ENCODE peak calls at places on chromosome 3, in four cellular contexts. K is epithelial cell of esophagus, F is colonic mucosa, Z is fibroblast of lung. Q is an unnamed sample.

GRCh38 chr3:12966847-12967750 is 106.1 kb downstream of the IQSEC1 start:
- DNase-seq in F (peak), Z (peak), K (peak), Q (no peak)

GRCh38 chr3:141421639-141422319 is 53.5 kb downstream of the ZBTB38 start:
- DNase-seq in K (peak), F (no peak), Z (peak), Q (no peak)

GRCh38 chr3:38583688-38584087 is 65.8 kb downstream of the SCN5A start:
- DNase-seq in Z (no peak), K (no peak), F (no peak), Q (no peak)

GRCh38 chr3:188712257-188712924 is 459.4 kb upstream of the TPRG1 start:
- DNase-seq in K (peak), F (no peak), Z (peak), Q (no peak)

GRCh38 chr3:154427685-154428291 is 2.2 kb downstream of the GPR149 start:
- DNase-seq in Z (no peak), K (no peak), F (no peak), Q (no peak)

GRCh38 chr3:148379763-148380162 is 317.9 kb upstream of the AGTR1 start:
- DNase-seq in Z (peak), F (no peak), K (peak), Q (peak)

GRCh38 chr3:126616931-126617330 is 38.0 kb downstream of the TXNRD3 start:
- DNase-seq in K (peak), F (no peak), Z (no peak), Q (no peak)

GRCh38 chr3:85360742-85361387 is 402.1 kb downstream of the CADM2 start:
- DNase-seq in F (peak), Z (peak), K (peak), Q (peak)

GRCh38 chr3:14161282-14161681 is 17.1 kb downstream of the XPC start:
- DNase-seq in Z (no peak), F (no peak), K (no peak), Q (no peak)

GRCh38 chr3:63355809-63356208 is 77.7 kb downstream of the SYNPR start:
- DNase-seq in Z (no peak), F (no peak), K (no peak), Q (no peak)

GRCh38 chr3:160686955-160687535 is 10.1 kb downstream of the ARL14 start:
- DNase-seq in Z (peak), F (no peak), K (peak), Q (no peak)

GRCh38 chr3:30631237-30631961 is 25.0 kb downstream of the TGFBR2 start:
- DNase-seq in F (no peak), Z (peak), K (peak), Q (peak)

GRCh38 chr3:108891833-108892232 is 61.8 kb downstream of the GUCA1C start:
- DNase-seq in F (no peak), Z (no peak), K (no peak), Q (no peak)

GRCh38 chr3:42148982-42149432 is 57.9 kb downstream of the TRAK1 start:
- DNase-seq in Z (peak), K (peak), F (peak), Q (peak)

GRCh38 chr3:111249421-111249820 is 177.8 kb downstream of the NECTIN3 start:
- DNase-seq in F (no peak), K (peak), Z (no peak), Q (no peak)

GRCh38 chr3:129530331-129530761 is 1.9 kb downstream of the RHO start:
- DNase-seq in F (no peak), K (no peak), Z (peak), Q (no peak)

GRCh38 chr3:172627057-172627809 is 83.6 kb downstream of the NCEH1 start:
- DNase-seq in K (peak), Z (peak), F (no peak), Q (no peak)

GRCh38 chr3:131658771-131659170 is 156.0 kb upstream of the MRPL3 start:
- DNase-seq in K (peak), F (no peak), Z (no peak), Q (no peak)

GRCh38 chr3:71652786-71653419 is 69.4 kb upstream of the FOXP1 start:
- DNase-seq in K (peak), Z (peak), F (peak), Q (peak)

GRCh38 chr3:156535162-156535627 is 19.7 kb downstream of the SSR3 start:
- DNase-seq in K (peak), Z (peak), F (peak), Q (peak)

GRCh38 chr3:110533089-110533488 is 538.5 kb upstream of the NECTIN3 start:
- DNase-seq in K (peak), Z (peak), F (no peak), Q (no peak)

GRCh38 chr3:187986514-187986934 is 167.4 kb upstream of the LPP start:
- DNase-seq in Z (peak), K (peak), F (no peak), Q (peak)

GRCh38 chr3:35624698-35625097 is 14.6 kb upstream of the ARPP21 start:
- DNase-seq in Z (no peak), K (no peak), F (no peak), Q (no peak)

GRCh38 chr3:115402651-115403050 is 220.7 kb upstream of the GAP43 start:
- DNase-seq in K (no peak), Z (no peak), F (no peak), Q (no peak)

GRCh38 chr3:127152676-127153505 is 40.0 kb upstream of the PRR23E start:
- DNase-seq in Z (no peak), K (no peak), F (no peak), Q (no peak)

GRCh38 chr3:163043074-163043473 is 1546.5 kb downstream of the OTOL1 start:
- DNase-seq in F (no peak), K (peak), Z (peak), Q (no peak)
- TF ChIP-seq CTCF in F (no peak), K (peak), Z (peak), Q (peak)

GRCh38 chr3:170419301-170420087 is 826 bp downstream of the CLDN11 start:
- DNase-seq in Z (peak), F (no peak), K (no peak), Q (no peak)
- H3K4me3 ChIP-seq in Z (peak), F (peak), K (peak), Q (peak)

GRCh38 chr3:128438488-128439072 is 28.1 kb downstream of the DNAJB8 start:
- DNase-seq in F (no peak), Z (no peak), K (no peak), Q (no peak)
- TF ChIP-seq CTCF in F (peak), Z (peak), K (peak), Q (peak)

GRCh38 chr3:194272861-194273266 is 78.3 kb downstream of the CPN2 start:
- DNase-seq in K (no peak), Z (no peak), F (no peak), Q (no peak)
- H3K4me3 ChIP-seq in K (no peak), Z (no peak), F (no peak), Q (no peak)

DNA sequence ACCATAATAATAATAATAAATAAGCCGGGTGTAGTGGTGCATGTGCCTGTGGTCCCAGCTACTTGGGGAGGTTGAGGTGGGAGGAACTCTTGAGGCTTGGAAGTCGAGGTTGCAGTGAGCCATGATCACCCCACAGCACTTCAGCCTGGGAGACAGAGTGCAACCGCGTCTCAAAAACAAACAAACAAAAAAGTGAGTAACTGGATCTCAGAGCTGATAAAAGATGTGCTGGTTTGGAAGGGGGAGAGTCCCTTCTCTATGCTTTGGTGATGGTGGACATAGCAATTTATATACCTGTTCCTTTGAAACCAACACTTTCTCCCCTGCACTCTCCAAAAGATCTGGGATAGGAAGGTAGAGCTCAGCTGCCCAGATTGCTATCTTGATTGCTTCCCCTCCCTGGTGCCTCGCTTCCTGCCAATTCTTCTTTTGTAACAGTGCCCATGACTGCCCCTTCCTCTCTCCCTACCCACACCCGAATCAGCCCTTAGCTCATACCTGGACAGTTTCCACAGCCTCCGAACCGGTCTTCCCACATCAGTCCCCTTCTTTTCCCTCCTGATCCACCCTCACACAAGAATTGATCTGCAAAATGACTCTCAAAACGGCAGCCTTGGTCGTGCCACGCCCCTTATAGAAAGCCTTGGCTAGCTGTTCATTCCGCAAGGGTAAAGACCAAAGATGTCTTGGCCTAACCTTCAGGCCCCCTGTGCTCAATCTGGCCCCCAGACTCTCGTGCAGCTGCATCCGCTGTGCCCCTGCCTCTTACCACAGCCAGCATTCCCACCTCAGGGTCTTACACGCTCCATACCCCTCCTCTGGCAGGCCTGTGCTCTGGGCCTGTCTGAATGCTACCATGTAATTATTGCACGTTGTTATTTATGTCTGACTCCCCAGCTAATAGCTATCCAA is 54.9 kb upstream of the UBE2E1 start:
- DNase-seq in Z (no peak), F (no peak), K (no peak), Q (no peak)
- TF ChIP-seq CTCF in Z (no peak), F (no peak), K (no peak), Q (no peak)

DNA sequence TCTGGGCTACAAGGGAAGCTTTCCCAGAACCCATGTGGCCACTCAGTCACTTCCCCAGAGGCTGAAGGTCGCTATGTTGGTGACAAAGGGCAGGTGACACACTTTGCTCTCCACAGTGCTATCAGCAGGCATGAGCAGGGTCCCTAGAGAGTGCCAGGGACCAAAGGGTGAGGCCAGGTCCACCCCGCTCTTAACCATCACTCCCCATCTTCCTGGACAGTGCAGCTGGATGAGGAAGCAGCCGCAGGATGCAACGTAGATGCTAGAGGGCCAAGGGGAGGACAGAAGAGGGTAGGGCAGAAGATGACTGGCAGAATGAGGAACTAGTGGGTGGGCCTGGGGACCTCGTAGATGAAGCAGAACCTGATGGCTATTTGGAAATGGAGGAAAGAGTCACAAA is 13.6 kb upstream of the LTF start:
- DNase-seq in K (no peak), Z (no peak), F (no peak), Q (no peak)
- H3K4me3 ChIP-seq in K (no peak), Z (no peak), F (no peak), Q (no peak)